ENCODE peak calls at places on chromosomes 13 and 19, in nine cellular contexts. One of them, this sample, is unnamed. For H3K27me3, the result is how much of the 10 kb centered on the place peaks cover.

GRCh38 chr19:11422163-11423068 is 3.3 kb upstream of the RGL3 start:
- DNase-seq in CD4-positive, alpha-beta memory T cell: peak
- DNase-seq in K562: peak
- DNase-seq in CD8-positive, alpha-beta memory T cell: peak
- DNase-seq in CD8-positive, alpha-beta T cell: peak
- DNase-seq in neural progenitor cell: peak
- DNase-seq in tibial nerve: peak
- DNase-seq in right lobe of liver: peak
- DNase-seq in heart left ventricle: peak
- DNase-seq in this sample: peak

GRCh38 chr13:97140611-97141010 is 81.5 kb upstream of the MBNL2 start:
- DNase-seq in CD4-positive, alpha-beta memory T cell: no peak
- DNase-seq in K562: no peak
- DNase-seq in CD8-positive, alpha-beta memory T cell: no peak
- DNase-seq in CD8-positive, alpha-beta T cell: no peak
- DNase-seq in neural progenitor cell: no peak
- DNase-seq in tibial nerve: no peak
- DNase-seq in right lobe of liver: no peak
- DNase-seq in heart left ventricle: no peak
- DNase-seq in this sample: no peak

GRCh38 chr19:4014541-4015491 is 7.3 kb downstream of the PIAS4 start:
- DNase-seq in CD4-positive, alpha-beta memory T cell: no peak
- DNase-seq in K562: peak
- DNase-seq in CD8-positive, alpha-beta memory T cell: peak
- DNase-seq in CD8-positive, alpha-beta T cell: no peak
- DNase-seq in neural progenitor cell: peak
- DNase-seq in tibial nerve: no peak
- DNase-seq in right lobe of liver: no peak
- DNase-seq in heart left ventricle: peak
- DNase-seq in this sample: peak

GRCh38 chr13:99740261-99740979 is 231.1 kb downstream of the ZIC5 start:
- DNase-seq in CD4-positive, alpha-beta memory T cell: no peak
- DNase-seq in K562: no peak
- DNase-seq in CD8-positive, alpha-beta memory T cell: no peak
- DNase-seq in CD8-positive, alpha-beta T cell: no peak
- DNase-seq in neural progenitor cell: no peak
- DNase-seq in tibial nerve: no peak
- DNase-seq in right lobe of liver: no peak
- DNase-seq in heart left ventricle: no peak
- DNase-seq in this sample: no peak

GRCh38 chr13:83167203-83167602 is 715.1 kb downstream of the SLITRK1 start:
- DNase-seq in CD4-positive, alpha-beta memory T cell: no peak
- DNase-seq in K562: no peak
- DNase-seq in CD8-positive, alpha-beta memory T cell: no peak
- DNase-seq in CD8-positive, alpha-beta T cell: no peak
- DNase-seq in neural progenitor cell: no peak
- DNase-seq in tibial nerve: no peak
- DNase-seq in right lobe of liver: no peak
- DNase-seq in heart left ventricle: no peak
- DNase-seq in this sample: no peak

GRCh38 chr13:99178636-99179035 is 22.0 kb upstream of the UBAC2 start:
- DNase-seq in CD4-positive, alpha-beta memory T cell: no peak
- DNase-seq in K562: no peak
- DNase-seq in CD8-positive, alpha-beta memory T cell: peak
- DNase-seq in CD8-positive, alpha-beta T cell: peak
- DNase-seq in neural progenitor cell: no peak
- DNase-seq in tibial nerve: no peak
- DNase-seq in right lobe of liver: no peak
- DNase-seq in heart left ventricle: peak
- DNase-seq in this sample: peak

GRCh38 chr13:46119883-46120614 is 15.2 kb upstream of the CPB2 start:
- DNase-seq in CD4-positive, alpha-beta memory T cell: no peak
- DNase-seq in K562: peak
- DNase-seq in CD8-positive, alpha-beta memory T cell: no peak
- DNase-seq in CD8-positive, alpha-beta T cell: no peak
- DNase-seq in neural progenitor cell: no peak
- DNase-seq in tibial nerve: no peak
- DNase-seq in right lobe of liver: peak
- DNase-seq in heart left ventricle: no peak
- DNase-seq in this sample: no peak

GRCh38 chr19:41564515-41565383 is 11.2 kb upstream of the CEACAM21 start:
- DNase-seq in CD4-positive, alpha-beta memory T cell: no peak
- DNase-seq in K562: no peak
- DNase-seq in CD8-positive, alpha-beta memory T cell: no peak
- DNase-seq in CD8-positive, alpha-beta T cell: no peak
- DNase-seq in neural progenitor cell: peak
- DNase-seq in tibial nerve: no peak
- DNase-seq in right lobe of liver: no peak
- DNase-seq in heart left ventricle: no peak
- DNase-seq in this sample: peak

GRCh38 chr13:73610799-73611592 is 523.2 kb downstream of the KLF12 start:
- DNase-seq in CD4-positive, alpha-beta memory T cell: no peak
- DNase-seq in K562: no peak
- DNase-seq in CD8-positive, alpha-beta memory T cell: no peak
- DNase-seq in CD8-positive, alpha-beta T cell: no peak
- DNase-seq in neural progenitor cell: no peak
- DNase-seq in tibial nerve: no peak
- DNase-seq in right lobe of liver: no peak
- DNase-seq in heart left ventricle: no peak
- DNase-seq in this sample: no peak

GRCh38 chr13:35747594-35747993 is 271.1 kb upstream of the MAB21L1 start:
- DNase-seq in CD4-positive, alpha-beta memory T cell: no peak
- DNase-seq in K562: no peak
- DNase-seq in CD8-positive, alpha-beta memory T cell: no peak
- DNase-seq in CD8-positive, alpha-beta T cell: no peak
- DNase-seq in neural progenitor cell: no peak
- DNase-seq in tibial nerve: no peak
- DNase-seq in right lobe of liver: no peak
- DNase-seq in heart left ventricle: no peak
- DNase-seq in this sample: no peak

GRCh38 chr19:27748551-27749152 is 1464.3 kb downstream of the UQCRFS1 start:
- DNase-seq in CD4-positive, alpha-beta memory T cell: no peak
- DNase-seq in K562: no peak
- DNase-seq in CD8-positive, alpha-beta memory T cell: no peak
- DNase-seq in CD8-positive, alpha-beta T cell: no peak
- DNase-seq in neural progenitor cell: no peak
- DNase-seq in tibial nerve: no peak
- DNase-seq in right lobe of liver: no peak
- DNase-seq in heart left ventricle: no peak
- DNase-seq in this sample: no peak

GRCh38 chr19:56601375-56601774 is 6.3 kb downstream of the ZNF71 start:
- DNase-seq in CD4-positive, alpha-beta memory T cell: no peak
- DNase-seq in K562: no peak
- DNase-seq in CD8-positive, alpha-beta memory T cell: no peak
- DNase-seq in CD8-positive, alpha-beta T cell: no peak
- DNase-seq in neural progenitor cell: no peak
- DNase-seq in tibial nerve: no peak
- DNase-seq in right lobe of liver: no peak
- DNase-seq in heart left ventricle: no peak
- DNase-seq in this sample: no peak

GRCh38 chr13:21443171-21443570 is 15.9 kb downstream of the ZDHHC20 start:
- DNase-seq in CD4-positive, alpha-beta memory T cell: no peak
- DNase-seq in K562: no peak
- DNase-seq in CD8-positive, alpha-beta memory T cell: no peak
- DNase-seq in CD8-positive, alpha-beta T cell: no peak
- DNase-seq in neural progenitor cell: no peak
- DNase-seq in tibial nerve: no peak
- DNase-seq in right lobe of liver: no peak
- DNase-seq in heart left ventricle: no peak
- DNase-seq in this sample: no peak

GRCh38 chr19:1217366-1217765 is 11.8 kb downstream of the STK11 start:
- DNase-seq in CD4-positive, alpha-beta memory T cell: no peak
- DNase-seq in K562: no peak
- DNase-seq in CD8-positive, alpha-beta memory T cell: no peak
- DNase-seq in CD8-positive, alpha-beta T cell: no peak
- DNase-seq in neural progenitor cell: no peak
- DNase-seq in tibial nerve: no peak
- DNase-seq in right lobe of liver: no peak
- DNase-seq in heart left ventricle: peak
- DNase-seq in this sample: no peak
- H3K27ac ChIP-seq in CD4-positive, alpha-beta memory T cell: no peak
- H3K27ac ChIP-seq in K562: peak
- H3K27ac ChIP-seq in CD8-positive, alpha-beta memory T cell: no peak
- H3K27ac ChIP-seq in CD8-positive, alpha-beta T cell: no peak
- H3K27ac ChIP-seq in neural progenitor cell: no peak
- H3K27ac ChIP-seq in tibial nerve: no peak
- H3K27ac ChIP-seq in right lobe of liver: no peak
- H3K27ac ChIP-seq in heart left ventricle: peak
- H3K27ac ChIP-seq in this sample: peak

GRCh38 chr19:13007292-13008045 is 12.2 kb downstream of the NFIX start:
- DNase-seq in CD4-positive, alpha-beta memory T cell: no peak
- DNase-seq in K562: no peak
- DNase-seq in CD8-positive, alpha-beta memory T cell: no peak
- DNase-seq in CD8-positive, alpha-beta T cell: no peak
- DNase-seq in neural progenitor cell: no peak
- DNase-seq in tibial nerve: no peak
- DNase-seq in right lobe of liver: no peak
- DNase-seq in heart left ventricle: peak
- DNase-seq in this sample: peak
- H3K4me3 ChIP-seq in CD4-positive, alpha-beta memory T cell: no peak
- H3K4me3 ChIP-seq in K562: no peak
- H3K4me3 ChIP-seq in CD8-positive, alpha-beta memory T cell: no peak
- H3K4me3 ChIP-seq in CD8-positive, alpha-beta T cell: no peak
- H3K4me3 ChIP-seq in neural progenitor cell: no peak
- H3K4me3 ChIP-seq in tibial nerve: no peak
- H3K4me3 ChIP-seq in right lobe of liver: no peak
- H3K4me3 ChIP-seq in heart left ventricle: no peak
- H3K4me3 ChIP-seq in this sample: no peak

DNA sequence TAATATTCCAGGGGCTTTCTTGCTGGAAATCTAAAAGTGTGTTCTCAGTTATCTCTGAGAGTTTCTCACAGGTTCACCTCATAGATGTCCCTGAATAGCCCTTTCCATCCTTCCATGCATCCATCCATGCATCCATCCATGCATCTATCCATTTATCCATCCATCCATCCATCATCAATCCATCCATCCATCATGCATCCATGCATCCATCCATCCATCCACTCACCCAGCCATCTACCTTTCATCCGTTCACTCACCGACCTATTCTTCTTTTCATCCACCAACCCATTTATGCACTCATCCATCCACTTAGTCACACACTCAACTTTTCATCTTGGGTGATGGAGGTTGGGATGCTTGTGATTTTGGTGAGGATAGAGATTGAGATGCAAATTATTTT is 7.4 kb upstream of the ADGRE3 start:
- DNase-seq in CD4-positive, alpha-beta memory T cell: no peak
- DNase-seq in K562: no peak
- DNase-seq in CD8-positive, alpha-beta memory T cell: no peak
- DNase-seq in CD8-positive, alpha-beta T cell: no peak
- DNase-seq in neural progenitor cell: no peak
- DNase-seq in tibial nerve: no peak
- DNase-seq in right lobe of liver: no peak
- DNase-seq in heart left ventricle: no peak
- DNase-seq in this sample: no peak
- H3K27me3 ChIP-seq in CD4-positive, alpha-beta memory T cell: under half
- H3K27me3 ChIP-seq in K562: under half
- H3K27me3 ChIP-seq in CD8-positive, alpha-beta memory T cell: under half
- H3K27me3 ChIP-seq in CD8-positive, alpha-beta T cell: under half
- H3K27me3 ChIP-seq in neural progenitor cell: under half
- H3K27me3 ChIP-seq in tibial nerve: under half
- H3K27me3 ChIP-seq in right lobe of liver: under half
- H3K27me3 ChIP-seq in heart left ventricle: under half
- H3K27me3 ChIP-seq in this sample: under half

GRCh38 chr19:43634068-43634467 is 5.6 kb downstream of the CADM4 start:
- DNase-seq in CD4-positive, alpha-beta memory T cell: no peak
- DNase-seq in K562: no peak
- DNase-seq in CD8-positive, alpha-beta memory T cell: no peak
- DNase-seq in CD8-positive, alpha-beta T cell: no peak
- DNase-seq in neural progenitor cell: no peak
- DNase-seq in tibial nerve: no peak
- DNase-seq in right lobe of liver: no peak
- DNase-seq in heart left ventricle: no peak
- DNase-seq in this sample: no peak
- H3K27ac ChIP-seq in CD4-positive, alpha-beta memory T cell: no peak
- H3K27ac ChIP-seq in K562: no peak
- H3K27ac ChIP-seq in CD8-positive, alpha-beta memory T cell: no peak
- H3K27ac ChIP-seq in CD8-positive, alpha-beta T cell: no peak
- H3K27ac ChIP-seq in neural progenitor cell: no peak
- H3K27ac ChIP-seq in tibial nerve: no peak
- H3K27ac ChIP-seq in right lobe of liver: no peak
- H3K27ac ChIP-seq in heart left ventricle: no peak
- H3K27ac ChIP-seq in this sample: no peak

DNA sequence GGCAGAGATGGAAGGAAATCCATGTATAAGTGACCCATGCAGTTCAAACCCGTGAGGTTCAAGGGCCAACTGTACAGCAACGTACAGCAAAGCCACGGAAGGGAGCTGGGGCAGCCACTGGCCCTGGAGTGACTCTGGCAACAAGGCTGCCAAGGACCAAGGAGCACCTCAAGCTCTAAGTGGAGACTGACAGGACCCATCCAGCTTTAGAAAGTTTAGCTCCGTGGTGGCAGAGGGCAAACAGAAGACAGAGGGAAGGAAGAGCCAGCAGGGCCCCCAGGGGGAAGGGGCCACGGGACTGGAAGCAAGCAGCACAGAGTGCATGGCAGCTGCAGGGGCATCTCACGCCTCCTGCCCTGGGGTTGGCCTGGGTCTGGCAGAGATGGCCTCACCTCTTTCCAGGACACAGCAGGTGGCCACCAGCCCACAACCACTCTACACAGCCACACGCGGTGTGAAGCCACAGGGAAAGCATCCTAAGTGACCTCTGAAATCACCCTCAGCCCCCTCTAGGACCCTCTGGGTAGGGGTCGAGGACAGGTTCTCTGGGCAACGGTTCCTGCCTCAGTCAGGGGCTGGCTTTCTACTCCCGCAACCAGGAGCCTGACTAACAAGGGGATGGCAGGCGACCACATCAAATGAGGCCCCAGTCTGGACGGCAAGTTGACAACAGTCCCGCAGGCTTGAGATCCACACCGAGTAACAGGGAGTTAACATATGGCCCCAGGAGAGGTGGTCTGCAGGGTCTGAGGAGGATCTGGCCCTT is 3.8 kb downstream of the MIER2 start:
- DNase-seq in CD4-positive, alpha-beta memory T cell: no peak
- DNase-seq in K562: no peak
- DNase-seq in CD8-positive, alpha-beta memory T cell: no peak
- DNase-seq in CD8-positive, alpha-beta T cell: no peak
- DNase-seq in neural progenitor cell: no peak
- DNase-seq in tibial nerve: no peak
- DNase-seq in right lobe of liver: no peak
- DNase-seq in heart left ventricle: no peak
- DNase-seq in this sample: no peak
- H3K4me3 ChIP-seq in CD4-positive, alpha-beta memory T cell: no peak
- H3K4me3 ChIP-seq in K562: peak
- H3K4me3 ChIP-seq in CD8-positive, alpha-beta memory T cell: no peak
- H3K4me3 ChIP-seq in CD8-positive, alpha-beta T cell: no peak
- H3K4me3 ChIP-seq in neural progenitor cell: no peak
- H3K4me3 ChIP-seq in tibial nerve: no peak
- H3K4me3 ChIP-seq in right lobe of liver: no peak
- H3K4me3 ChIP-seq in heart left ventricle: no peak
- H3K4me3 ChIP-seq in this sample: peak

DNA sequence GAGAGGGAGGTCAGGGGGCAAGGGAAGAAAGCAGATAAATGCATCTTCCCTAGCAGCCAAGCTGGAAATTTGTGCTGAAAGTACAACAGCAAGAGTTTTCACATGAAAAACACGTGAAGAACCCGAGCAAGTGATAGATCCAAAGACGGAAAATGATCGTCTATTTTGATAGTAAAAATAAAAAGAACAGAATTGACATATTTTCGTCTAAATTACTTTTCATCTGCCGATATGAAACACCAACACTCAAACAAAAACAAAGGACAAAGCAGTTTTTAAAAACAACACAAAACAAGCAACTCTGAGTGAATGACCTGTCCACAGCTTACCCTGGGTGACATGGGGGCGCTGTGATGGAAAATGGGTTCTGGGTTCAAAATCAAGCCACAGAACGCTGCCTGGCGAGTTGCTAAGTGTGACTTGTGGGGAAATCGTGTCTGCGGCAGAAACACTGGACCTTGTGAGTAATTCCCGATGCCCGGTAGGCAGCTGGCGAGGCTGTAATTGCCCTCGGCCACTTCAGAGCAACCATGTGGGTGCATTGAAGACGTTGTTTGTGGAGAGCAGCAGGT is 7.3 kb downstream of the SOX1 start:
- DNase-seq in CD4-positive, alpha-beta memory T cell: no peak
- DNase-seq in K562: no peak
- DNase-seq in CD8-positive, alpha-beta memory T cell: no peak
- DNase-seq in CD8-positive, alpha-beta T cell: no peak
- DNase-seq in neural progenitor cell: peak
- DNase-seq in tibial nerve: no peak
- DNase-seq in right lobe of liver: no peak
- DNase-seq in heart left ventricle: no peak
- DNase-seq in this sample: no peak
- H3K27me3 ChIP-seq in CD4-positive, alpha-beta memory T cell: under half
- H3K27me3 ChIP-seq in K562: under half
- H3K27me3 ChIP-seq in CD8-positive, alpha-beta memory T cell: half or more
- H3K27me3 ChIP-seq in CD8-positive, alpha-beta T cell: under half
- H3K27me3 ChIP-seq in neural progenitor cell: half or more
- H3K27me3 ChIP-seq in tibial nerve: half or more
- H3K27me3 ChIP-seq in right lobe of liver: under half
- H3K27me3 ChIP-seq in heart left ventricle: half or more
- H3K27me3 ChIP-seq in this sample: half or more